ENCODE peak calls at places on chromosome 14, in four cellular contexts. D, Y, S and J are unnamed samples.
A peak's percentile ranks its signal among the peaks of the same experiment; 100 is the strongest.

GRCh38 chr14:71776463-71777359 is 155.5 kb upstream of the RGS6 start:
- DNase-seq in Y (no peak), S (no peak), D (no peak), J (peak; percentile 25)

GRCh38 chr14:39406560-39406959 is 25.7 kb downstream of the FBXO33 start:
- DNase-seq in Y (no peak), D (no peak), S (no peak), J (no peak)

GRCh38 chr14:77026166-77026929 is 2.2 kb downstream of the IRF2BPL start:
- DNase-seq in S (no peak), Y (no peak), D (no peak), J (no peak)

GRCh38 chr14:93090826-93091583 is 24.7 kb downstream of the ITPK1 start:
- DNase-seq in Y (no peak), S (no peak), D (no peak), J (no peak)

GRCh38 chr14:71322660-71323250 is 415.5 kb downstream of the PCNX1 start:
- DNase-seq in Y (no peak), S (no peak), D (peak; percentile 30), J (peak; percentile 66)

GRCh38 chr14:104509673-104510072 is 69.9 kb upstream of the C14orf180 start:
- DNase-seq in S (no peak), D (no peak), Y (no peak), J (no peak)

GRCh38 chr14:70685480-70686197 is 43.9 kb downstream of the TTC9 start:
- DNase-seq in Y (no peak), D (no peak), S (no peak), J (no peak)

GRCh38 chr14:33691907-33692306 is 259.0 kb downstream of the EGLN3 start:
- DNase-seq in Y (no peak), D (no peak), S (no peak), J (no peak)

GRCh38 chr14:91225025-91225424 is 19.5 kb downstream of the GPR68 start:
- DNase-seq in S (no peak), Y (no peak), D (no peak), J (no peak)

GRCh38 chr14:99561827-99562226 is 42.2 kb downstream of the CCDC85C start:
- DNase-seq in S (no peak), D (no peak), Y (no peak), J (no peak)

GRCh38 chr14:34714320-34715107 is at the start of gene CFL2:
- DNase-seq in Y (peak; percentile 88), D (peak; percentile 68), S (peak; percentile 86), J (no peak)
- TF ChIP-seq REST in Y (no peak), D (no peak), S (peak; percentile 76), J (no peak)

DNA sequence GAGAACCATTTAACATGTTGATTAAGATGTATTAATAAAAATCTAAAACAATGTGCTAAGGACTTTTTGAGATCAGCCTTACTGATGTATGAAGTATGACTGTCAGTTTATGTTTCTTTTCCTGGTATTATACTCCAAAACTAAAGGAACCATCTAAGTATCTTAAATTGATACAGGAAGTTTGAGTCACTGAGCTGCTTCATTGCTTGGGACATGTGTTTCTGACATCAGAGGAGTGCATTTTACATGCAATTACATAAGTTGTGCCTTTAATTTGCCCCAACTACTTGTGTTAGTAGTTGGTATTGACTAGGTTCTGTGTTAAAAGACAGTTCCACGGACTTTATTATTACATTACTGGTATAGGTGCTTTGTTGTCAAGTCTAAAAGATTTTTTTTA is 50.9 kb downstream of the PROX2 start:
- DNase-seq in S (no peak), Y (no peak), D (no peak), J (no peak)
- TF ChIP-seq KDM1A in S (no peak), Y (no peak), D (no peak), J (no peak)

GRCh38 chr14:64714432-64715025 is 10.3 kb downstream of the PLEKHG3 start:
- DNase-seq in Y (no peak), S (no peak), D (no peak), J (no peak)
- TF ChIP-seq REST in Y (no peak), S (no peak), D (no peak), J (no peak)

GRCh38 chr14:32075636-32076277 is 1.3 kb upstream of the ARHGAP5 start:
- DNase-seq in S (peak; percentile 34), D (peak; percentile 23), Y (peak; percentile 43), J (no peak)

GRCh38 chr14:32076278-32077080 is 625 bp upstream of the ARHGAP5 start:
- DNase-seq in S (peak; percentile 98), D (peak; percentile 95), Y (peak; percentile 74), J (peak; percentile 28)

GRCh38 chr14:32072701-32073100 is 4.4 kb upstream of the ARHGAP5 start:
- DNase-seq in D (no peak), Y (no peak), S (no peak), J (no peak)

GRCh38 chr14:32074887-32075572 is 2.1 kb upstream of the ARHGAP5 start:
- DNase-seq in D (no peak), S (peak; percentile 23), Y (no peak), J (no peak)

GRCh38 chr14:32073537-32074189 is 3.4 kb upstream of the ARHGAP5 start:
- DNase-seq in D (peak; percentile 76), S (peak; percentile 94), Y (peak; percentile 71), J (peak; percentile 36)
- TF ChIP-seq KDM1A in D (no peak), S (no peak), Y (no peak), J (no peak)

DNA sequence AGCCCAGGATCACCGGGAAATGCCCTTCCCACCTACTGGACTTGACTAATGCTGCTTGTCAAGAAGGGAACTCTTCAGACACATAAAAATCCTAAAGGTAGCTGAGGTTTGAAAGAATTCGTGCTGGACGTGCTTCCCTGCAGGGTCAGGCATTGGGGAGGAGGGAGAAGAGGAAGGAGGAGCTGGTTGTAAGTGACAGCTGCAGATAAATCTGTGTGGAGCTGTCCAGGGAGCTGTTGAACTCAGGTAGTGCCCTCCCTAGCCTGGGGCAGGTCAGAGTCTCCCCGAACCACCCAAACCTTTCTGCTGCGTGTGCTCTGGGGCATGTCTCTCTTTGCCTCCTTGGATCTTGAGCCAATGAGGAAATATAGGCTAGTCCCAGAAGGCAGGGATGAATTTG is 23.7 kb upstream of the FOS start:
- DNase-seq in S (no peak), D (peak; percentile 25), Y (no peak), J (no peak)
- TF ChIP-seq REST in S (peak; percentile 75), D (peak; percentile 68), Y (peak; percentile 44), J (no peak)